ENCODE peak calls at places on chromosomes 11 and 22, in nine cellular contexts. L, U, V, K, A, Y, H, R and X are unnamed samples.

GRCh38 chr22:18973264-18974031 is 37.4 kb upstream of the PRODH start:
- DNase-seq in L (no peak), U (no peak), V (no peak), K (no peak), A (no peak), Y (no peak), H (no peak), R (no peak), X (no peak)

GRCh38 chr11:106012744-106013143 is 9.3 kb downstream of the MSANTD4 start:
- DNase-seq in L (no peak), U (no peak), V (no peak), K (no peak), A (peak), Y (peak), H (no peak), R (no peak), X (no peak)

GRCh38 chr11:88384004-88384677 is 46.6 kb upstream of the CTSC start:
- DNase-seq in L (no peak), U (no peak), V (no peak), K (no peak), A (peak), Y (no peak), H (no peak), R (no peak), X (peak)

GRCh38 chr11:65427691-65428577 is 5.3 kb downstream of the NEAT1 start:
- DNase-seq in L (peak), U (no peak), V (no peak), K (no peak), A (peak), Y (no peak), H (peak), R (peak), X (no peak)

GRCh38 chr11:66478823-66479740 is 1.2 kb upstream of the DPP3 start:
- DNase-seq in L (peak), U (peak), V (no peak), K (no peak), A (peak), Y (no peak), H (no peak), R (peak), X (peak)

GRCh38 chr11:102453286-102453797 is 777 bp upstream of the TMEM123 start:
- DNase-seq in L (no peak), U (peak), V (no peak), K (no peak), A (no peak), Y (no peak), H (no peak), R (no peak), X (no peak)

GRCh38 chr22:42673898-42674390 is 24.8 kb upstream of the CYB5R3 start:
- DNase-seq in L (no peak), U (no peak), V (no peak), K (no peak), A (no peak), Y (no peak), H (no peak), R (no peak), X (no peak)

GRCh38 chr22:47379037-47379436 is 616.6 kb downstream of the TBC1D22A start:
- DNase-seq in L (no peak), U (no peak), V (no peak), K (no peak), A (no peak), Y (no peak), H (peak), R (no peak), X (no peak)

GRCh38 chr22:36453266-36453607 is 28.2 kb downstream of the TXN2 start:
- DNase-seq in L (no peak), U (no peak), V (no peak), K (no peak), A (no peak), Y (no peak), H (no peak), R (no peak), X (no peak)

GRCh38 chr11:106329273-106330018 is 252.0 kb downstream of the AASDHPPT start:
- DNase-seq in L (no peak), U (no peak), V (no peak), K (no peak), A (no peak), Y (no peak), H (no peak), R (no peak), X (no peak)

GRCh38 chr11:126305699-126306098 is 1.8 kb downstream of the DCPS start:
- DNase-seq in L (no peak), U (no peak), V (no peak), K (no peak), A (no peak), Y (no peak), H (no peak), R (peak), X (no peak)

GRCh38 chr22:27879923-27880322 is 39.1 kb downstream of the PITPNB start:
- DNase-seq in L (no peak), U (no peak), V (no peak), K (no peak), A (peak), Y (no peak), H (no peak), R (peak), X (peak)

GRCh38 chr22:30968015-30968923 is at the start of gene MORC2:
- DNase-seq in L (peak), U (no peak), V (no peak), K (no peak), A (peak), Y (no peak), H (no peak), R (no peak), X (peak)

GRCh38 chr11:7300281-7300680 is 48.6 kb downstream of the SYT9 start:
- DNase-seq in L (no peak), U (no peak), V (no peak), K (no peak), A (no peak), Y (no peak), H (no peak), R (no peak), X (no peak)

GRCh38 chr11:113267536-113267935 is 46.8 kb upstream of the TTC12 start:
- DNase-seq in L (no peak), U (no peak), V (no peak), K (no peak), A (no peak), Y (no peak), H (no peak), R (no peak), X (no peak)

GRCh38 chr11:38252620-38253019 is 1654.6 kb upstream of the RAG2 start:
- DNase-seq in L (no peak), U (no peak), V (no peak), K (no peak), A (peak), Y (no peak), H (no peak), R (no peak), X (no peak)

GRCh38 chr11:14422052-14422813 is 63.2 kb upstream of the RRAS2 start:
- DNase-seq in L (peak), U (no peak), V (no peak), K (peak), A (peak), Y (peak), H (peak), R (no peak), X (peak)

GRCh38 chr11:95108159-95108611 is 18.5 kb downstream of the ENDOD1 start:
- DNase-seq in L (no peak), U (no peak), V (no peak), K (no peak), A (peak), Y (no peak), H (no peak), R (no peak), X (no peak)

GRCh38 chr11:19882356-19882755 is 169.7 kb downstream of the NAV2 start:
- DNase-seq in L (no peak), U (no peak), V (no peak), K (no peak), A (no peak), Y (no peak), H (no peak), R (no peak), X (no peak)

GRCh38 chr11:86606849-86607481 is 65.5 kb downstream of the ME3 start:
- DNase-seq in L (no peak), U (no peak), V (no peak), K (no peak), A (peak), Y (no peak), H (no peak), R (no peak), X (peak)

GRCh38 chr22:36194971-36195370 is 6.6 kb downstream of the APOL4 start:
- DNase-seq in L (peak), U (peak), V (peak), K (no peak), A (peak), Y (peak), H (no peak), R (peak), X (peak)

GRCh38 chr11:114482114-114482513 is 42.8 kb downstream of the REXO2 start:
- DNase-seq in L (no peak), U (no peak), V (no peak), K (no peak), A (no peak), Y (no peak), H (no peak), R (no peak), X (no peak)

GRCh38 chr11:62605467-62605866 is 3.8 kb upstream of the MTA2 start:
- DNase-seq in L (no peak), U (no peak), V (no peak), K (no peak), A (no peak), Y (no peak), H (no peak), R (no peak), X (no peak)

GRCh38 chr11:58927393-58928081 is 11.8 kb upstream of the GLYATL1 start:
- DNase-seq in L (no peak), U (peak), V (no peak), K (no peak), A (peak), Y (peak), H (no peak), R (no peak), X (no peak)

GRCh38 chr11:12221136-12221535 is 110.7 kb downstream of the MICAL2 start:
- DNase-seq in L (no peak), U (no peak), V (no peak), K (no peak), A (no peak), Y (no peak), H (no peak), R (no peak), X (no peak)

GRCh38 chr11:134226806-134227325 is 2.4 kb downstream of the VPS26B start:
- DNase-seq in L (no peak), U (no peak), V (no peak), K (no peak), A (peak), Y (no peak), H (no peak), R (no peak), X (no peak)

GRCh38 chr11:123519055-123519796 is 89.2 kb downstream of the GRAMD1B start:
- DNase-seq in L (no peak), U (no peak), V (no peak), K (no peak), A (no peak), Y (no peak), H (no peak), R (no peak), X (no peak)